ENCODE peak calls at places on chromosome 13, in six cellular contexts. W, Z, A, B, R and J are unnamed samples.

GRCh38 chr13:48242677-48243076 is 9.7 kb downstream of the ITM2B start:
- DNase-seq in B (no peak), Z (no peak), R (no peak), W (no peak), A (no peak), J (no peak)

GRCh38 chr13:51249767-51250741 is 27.9 kb downstream of the FAM124A start:
- DNase-seq in R (peak; percentile 48), Z (no peak), W (no peak), A (no peak), B (peak; percentile 11), J (no peak)

GRCh38 chr13:113837554-113838355 is 26.1 kb downstream of the GAS6 start:
- DNase-seq in R (no peak), A (no peak), Z (no peak), B (peak; percentile 83), W (no peak), J (no peak)

GRCh38 chr13:113616281-113616906 is 31.8 kb downstream of the TFDP1 start:
- DNase-seq in B (no peak), W (no peak), A (no peak), R (no peak), Z (no peak), J (no peak)

GRCh38 chr13:30355405-30355741 is 48.0 kb upstream of the KATNAL1 start:
- DNase-seq in Z (peak; percentile 10), B (no peak), W (no peak), R (peak; percentile 94), A (peak; percentile 27), J (no peak)

GRCh38 chr13:85313761-85314503 is 485.3 kb downstream of the SLITRK6 start:
- DNase-seq in Z (no peak), A (no peak), W (no peak), B (no peak), R (no peak), J (no peak)

GRCh38 chr13:106899444-106899843 is 331.5 kb upstream of the ARGLU1 start:
- DNase-seq in R (no peak), B (no peak), W (no peak), Z (no peak), A (no peak), J (no peak)

GRCh38 chr13:57874530-57874929 is 243.0 kb downstream of the PCDH17 start:
- DNase-seq in W (no peak), R (no peak), B (no peak), Z (no peak), A (no peak), J (no peak)

GRCh38 chr13:75636339-75637095 is 387 bp downstream of the LMO7 start:
- DNase-seq in B (peak; percentile 39), R (no peak), A (peak; percentile 42), Z (peak; percentile 10), W (peak; percentile 19), J (peak; percentile 3)

GRCh38 chr13:112574476-112575294 is 13.3 kb downstream of the TUBGCP3 start:
- DNase-seq in B (no peak), A (no peak), R (no peak), Z (no peak), W (no peak), J (no peak)

GRCh38 chr13:108215428-108215827 is at the start of gene LIG4:
- DNase-seq in A (peak; percentile 91), Z (peak; percentile 92), R (peak; percentile 97), W (peak; percentile 86), B (peak; percentile 92), J (peak; percentile 91)

GRCh38 chr13:86002921-86003488 is 203.8 kb upstream of the SLITRK6 start:
- DNase-seq in R (no peak), Z (no peak), A (no peak), W (no peak), B (no peak), J (no peak)

GRCh38 chr13:31160857-31161582 is 684 bp downstream of the HSPH1 start:
- DNase-seq in B (peak; percentile 20), A (peak; percentile 79), R (peak; percentile 79), W (peak; percentile 25), Z (peak; percentile 69), J (peak; percentile 15)

GRCh38 chr13:97856001-97856675 is 97.3 kb upstream of the IPO5 start:
- DNase-seq in B (no peak), W (no peak), A (no peak), R (no peak), Z (no peak), J (no peak)